ENCODE peak calls at places on chromosomes 3 and 15, in ten cellular contexts. A is GM23248; Y is NCI-H2029; K is stimulated activated CD4-positive, alpha-beta T cell treated with anti-CD3 and anti-CD28 coated beads, Interleukin-4, amount 100 ng/mL, for 1 hour; O is Right ventricle myocardium superior; H is fibroblast of the conjunctiva; N is stimulated activated CD8-positive, alpha-beta memory T cell treated with anti-CD3 and anti-CD28 coated beads, Interleukin-15, amount 100 ng/mL, for 1 hour; Q is effector memory CD8-positive, alpha-beta T cell; X is endothelial cell; U is heart right ventricle. P is an unnamed sample.

GRCh38 chr15:74780523-74780982 is 1.3 kb upstream of the CSK start:
- DNase-seq in H (no peak), X (no peak), U (no peak), A (no peak), N (no peak), K (no peak), Q (no peak), O (no peak), Y (no peak), P (no peak)

GRCh38 chr3:30681276-30682211 is 75.1 kb downstream of the TGFBR2 start:
- DNase-seq in N (no peak), K (no peak), H (peak), X (peak), O (peak), Q (no peak), U (peak), Y (no peak), A (peak), P (no peak)

GRCh38 chr3:55283441-55283925 is 203.6 kb downstream of the WNT5A start:
- DNase-seq in K (no peak), Y (no peak), U (no peak), H (no peak), O (no peak), A (no peak), N (no peak), X (no peak), Q (no peak), P (no peak)

GRCh38 chr3:55634345-55634744 is 147.2 kb upstream of the WNT5A start:
- DNase-seq in K (no peak), H (no peak), Y (no peak), N (no peak), O (no peak), X (no peak), U (no peak), A (no peak), Q (no peak), P (no peak)

GRCh38 chr15:92399271-92399670 is 5.6 kb downstream of the ST8SIA2 start:
- DNase-seq in N (no peak), H (no peak), K (no peak), X (no peak), Y (no peak), A (no peak), U (no peak), O (no peak), Q (no peak), P (no peak)

GRCh38 chr15:94387854-94388441 is 156.6 kb downstream of the MCTP2 start:
- DNase-seq in O (no peak), X (no peak), Q (no peak), K (no peak), U (no peak), N (no peak), Y (no peak), H (no peak), A (no peak), P (no peak)

GRCh38 chr3:11245827-11246662 is 26.2 kb upstream of the ATG7 start:
- DNase-seq in Y (no peak), A (no peak), N (no peak), H (no peak), O (no peak), U (no peak), Q (no peak), K (no peak), X (no peak), P (no peak)

GRCh38 chr15:96342611-96343528 is 12.4 kb downstream of the NR2F2 start:
- DNase-seq in O (peak), U (no peak), A (no peak), N (no peak), Y (no peak), H (no peak), X (peak), Q (no peak), K (no peak), P (no peak)

GRCh38 chr3:106013971-106014370 is 145.2 kb upstream of the CBLB start:
- DNase-seq in A (peak), N (no peak), X (no peak), O (no peak), H (peak), U (no peak), Q (no peak), Y (no peak), K (no peak), P (no peak)

GRCh38 chr15:52419494-52419893 is 109.2 kb downstream of the MYO5A start:
- DNase-seq in A (no peak), Q (no peak), K (no peak), O (no peak), X (no peak), U (no peak), Y (no peak), N (no peak), H (no peak), P (no peak)

GRCh38 chr15:92164327-92165000 is 229.2 kb upstream of the ST8SIA2 start:
- DNase-seq in Y (no peak), X (no peak), N (no peak), A (peak), H (no peak), U (no peak), K (no peak), O (no peak), Q (no peak), P (no peak)

GRCh38 chr15:57591822-57592367 is at the start of gene MYZAP:
- DNase-seq in Q (no peak), O (peak), K (peak), Y (no peak), X (peak), N (no peak), A (peak), H (no peak), U (peak), P (no peak)

GRCh38 chr3:102000620-102001209 is 151.4 kb downstream of the NFKBIZ start:
- DNase-seq in H (no peak), O (no peak), Q (no peak), K (no peak), N (no peak), Y (no peak), X (no peak), A (no peak), U (no peak), P (no peak)

GRCh38 chr3:167837430-167837829 is 101.9 kb downstream of the SERPINI1 start:
- DNase-seq in H (no peak), O (no peak), N (no peak), K (no peak), X (no peak), Q (no peak), U (no peak), A (no peak), Y (no peak), P (no peak)